ENCODE peak calls at places on chromosomes 3 and 15, in six cellular contexts. W is ovary, X is HCT116, A is pancreas, P is neural progenitor cell, B is sigmoid colon. E is an unnamed sample.

GRCh38 chr3:188389711-188390346 is 235.9 kb downstream of the LPP start:
- DNase-seq in W (no peak), X (no peak), A (no peak), P (no peak), B (peak; percentile 73), E (no peak)

GRCh38 chr15:77187751-77188464 is 117.0 kb upstream of the TSPAN3 start:
- DNase-seq in W (peak; percentile 30), X (no peak), A (no peak), P (no peak), B (no peak), E (no peak)

GRCh38 chr15:85306946-85307686 is 73.3 kb upstream of the AKAP13 start:
- DNase-seq in W (no peak), X (no peak), A (peak; percentile 71), P (no peak), B (no peak), E (no peak)

GRCh38 chr3:20669675-20670074 is 483.7 kb upstream of the SGO1 start:
- DNase-seq in W (no peak), X (no peak), A (no peak), P (no peak), B (no peak), E (no peak)

GRCh38 chr3:146189519-146190173 is 28.7 kb upstream of the PLOD2 start:
- DNase-seq in W (peak; percentile 18), X (peak; percentile 47), A (peak; percentile 38), P (peak; percentile 71), B (peak; percentile 63), E (no peak)

GRCh38 chr15:80120636-80121035 is 32.2 kb upstream of the FAH start:
- DNase-seq in W (no peak), X (no peak), A (no peak), P (no peak), B (no peak), E (no peak)

GRCh38 chr15:89057506-89058133 is 30.6 kb upstream of the ABHD2 start:
- DNase-seq in W (peak; percentile 84), X (peak; percentile 45), A (peak; percentile 88), P (peak; percentile 82), B (peak; percentile 91), E (no peak)

GRCh38 chr3:139721370-139721769 is 43.6 kb upstream of the NMNAT3 start:
- DNase-seq in W (no peak), X (no peak), A (no peak), P (no peak), B (no peak), E (no peak)

GRCh38 chr3:14358426-14359211 is 43.8 kb upstream of the SLC6A6 start:
- DNase-seq in W (peak; percentile 86), X (no peak), A (peak; percentile 25), P (peak; percentile 66), B (peak; percentile 89), E (no peak)

GRCh38 chr3:24678441-24678865 is 183.8 kb upstream of the THRB start:
- DNase-seq in W (no peak), X (no peak), A (no peak), P (no peak), B (no peak), E (peak; percentile 74)

GRCh38 chr15:65789759-65790158 is 2.3 kb downstream of the DENND4A start:
- DNase-seq in W (no peak), X (no peak), A (no peak), P (no peak), B (no peak), E (no peak)

GRCh38 chr15:92819312-92820232 is 80.6 kb upstream of the CHD2 start:
- DNase-seq in W (no peak), X (no peak), A (no peak), P (no peak), B (no peak), E (no peak)

GRCh38 chr15:77966540-77967290 is 110.8 kb downstream of the TBC1D2B start:
- DNase-seq in W (no peak), X (peak; percentile 38), A (no peak), P (peak; percentile 62), B (peak; percentile 74), E (no peak)

GRCh38 chr3:149717391-149718056 is 34.8 kb downstream of the COMMD2 start:
- DNase-seq in W (peak; percentile 80), X (peak; percentile 65), A (peak; percentile 56), P (peak; percentile 77), B (peak; percentile 79), E (peak; percentile 16)

GRCh38 chr15:63094495-63094931 is 27.1 kb upstream of the LACTB start:
- DNase-seq in W (no peak), X (no peak), A (no peak), P (no peak), B (no peak), E (no peak)

DNA sequence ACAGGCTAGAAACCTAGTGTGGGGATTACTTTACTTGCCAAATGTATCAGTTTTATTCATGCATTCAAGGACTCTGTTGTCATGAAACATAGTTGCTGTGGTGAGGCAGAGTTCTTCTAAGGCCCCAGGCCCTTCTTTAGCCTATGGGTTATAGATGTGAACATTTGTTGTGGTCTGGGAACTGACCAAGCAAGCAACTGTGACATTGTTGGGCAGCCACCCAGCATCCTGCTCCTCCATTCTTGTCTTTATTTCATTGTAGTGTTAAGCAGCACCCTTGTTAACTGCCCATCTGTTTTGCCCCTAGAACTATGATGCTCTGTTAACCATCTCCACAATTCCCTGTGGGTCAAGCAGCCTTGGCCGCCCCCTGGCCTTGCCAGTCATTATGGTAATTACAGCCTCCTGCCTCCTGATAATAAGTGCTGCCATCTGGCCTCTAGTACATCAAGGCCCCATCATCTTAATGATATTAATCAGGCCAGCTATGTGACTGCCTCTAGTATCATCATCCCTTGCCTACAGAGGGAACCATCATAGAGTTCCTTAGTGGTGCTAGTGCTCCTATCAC is 12.2 kb upstream of the IFT57 start:
- DNase-seq in W (no peak), X (no peak), A (no peak), P (no peak), B (no peak), E (no peak)
- H3K27ac ChIP-seq in W (no peak overlapping the region), X (no peak overlapping the region), A (no peak overlapping the region), P (no peak overlapping the region), B (no peak overlapping the region), E (no peak overlapping the region)

GRCh38 chr3:171417813-171418212 is 42.4 kb downstream of the TNIK start:
- DNase-seq in W (no peak), X (no peak), A (no peak), P (no peak), B (peak; percentile 75), E (no peak)

GRCh38 chr3:171415070-171415469 is 45.1 kb downstream of the TNIK start:
- DNase-seq in W (no peak), X (no peak), A (no peak), P (no peak), B (no peak), E (peak; percentile 60)

GRCh38 chr3:171417137-171417536 is 43.1 kb downstream of the TNIK start:
- DNase-seq in W (no peak), X (no peak), A (no peak), P (no peak), B (no peak), E (no peak)

GRCh38 chr3:171416666-171417065 is 43.5 kb downstream of the TNIK start:
- DNase-seq in W (no peak), X (no peak), A (no peak), P (no peak), B (no peak), E (no peak)

DNA sequence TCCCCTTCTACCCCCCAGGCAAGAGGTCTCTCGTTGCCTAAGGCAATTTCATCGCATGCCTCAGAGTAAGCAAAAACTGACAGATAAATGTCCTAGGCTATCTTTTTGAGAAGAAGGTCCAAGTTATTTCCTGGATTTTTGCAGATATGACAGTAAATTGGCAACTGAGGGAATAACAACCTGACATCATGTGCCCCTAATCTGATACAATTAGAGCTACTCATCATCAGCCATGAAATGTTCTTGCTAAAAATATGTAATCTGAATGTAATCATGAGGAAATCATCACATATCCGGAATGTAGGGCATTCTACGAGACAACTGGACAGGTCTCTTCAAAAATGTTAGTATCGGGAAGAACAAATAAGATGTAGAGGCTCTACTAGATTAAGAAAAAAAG is 44.1 kb downstream of the TNIK start:
- DNase-seq in W (no peak), X (no peak), A (no peak), P (no peak), B (no peak), E (no peak)
- H3K27ac ChIP-seq in W (no peak overlapping the region), X (no peak overlapping the region), A (no peak overlapping the region), P (no peak overlapping the region), B (no peak overlapping the region), E (peak overlapping the region; percentile 69)

DNA sequence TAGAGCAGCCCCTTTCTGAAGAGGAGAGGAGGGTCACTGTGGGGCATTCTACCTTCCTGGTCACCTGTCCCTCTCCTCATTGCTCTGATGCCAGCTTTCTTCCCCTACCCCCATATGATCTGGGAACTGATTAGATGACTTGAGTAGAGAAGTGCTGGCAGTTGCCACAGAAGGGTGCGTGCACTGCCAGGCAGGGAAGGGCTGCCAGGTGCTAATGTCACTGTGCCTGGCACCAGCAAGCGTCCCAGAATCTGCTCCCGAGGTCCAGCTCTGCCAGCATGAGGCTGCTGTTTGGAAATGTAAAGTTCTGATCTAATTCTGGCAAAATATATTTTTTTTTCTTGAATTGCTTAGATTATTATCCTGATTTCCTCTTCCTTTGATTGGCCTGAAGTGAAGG is 52.8 kb downstream of the PPM1L start:
- DNase-seq in W (no peak), X (no peak), A (no peak), P (no peak), B (peak; percentile 64), E (no peak)
- H3K27ac ChIP-seq in W (no peak overlapping the region), X (no peak overlapping the region), A (no peak overlapping the region), P (no peak overlapping the region), B (peak overlapping the region; percentile 3), E (no peak overlapping the region)

DNA sequence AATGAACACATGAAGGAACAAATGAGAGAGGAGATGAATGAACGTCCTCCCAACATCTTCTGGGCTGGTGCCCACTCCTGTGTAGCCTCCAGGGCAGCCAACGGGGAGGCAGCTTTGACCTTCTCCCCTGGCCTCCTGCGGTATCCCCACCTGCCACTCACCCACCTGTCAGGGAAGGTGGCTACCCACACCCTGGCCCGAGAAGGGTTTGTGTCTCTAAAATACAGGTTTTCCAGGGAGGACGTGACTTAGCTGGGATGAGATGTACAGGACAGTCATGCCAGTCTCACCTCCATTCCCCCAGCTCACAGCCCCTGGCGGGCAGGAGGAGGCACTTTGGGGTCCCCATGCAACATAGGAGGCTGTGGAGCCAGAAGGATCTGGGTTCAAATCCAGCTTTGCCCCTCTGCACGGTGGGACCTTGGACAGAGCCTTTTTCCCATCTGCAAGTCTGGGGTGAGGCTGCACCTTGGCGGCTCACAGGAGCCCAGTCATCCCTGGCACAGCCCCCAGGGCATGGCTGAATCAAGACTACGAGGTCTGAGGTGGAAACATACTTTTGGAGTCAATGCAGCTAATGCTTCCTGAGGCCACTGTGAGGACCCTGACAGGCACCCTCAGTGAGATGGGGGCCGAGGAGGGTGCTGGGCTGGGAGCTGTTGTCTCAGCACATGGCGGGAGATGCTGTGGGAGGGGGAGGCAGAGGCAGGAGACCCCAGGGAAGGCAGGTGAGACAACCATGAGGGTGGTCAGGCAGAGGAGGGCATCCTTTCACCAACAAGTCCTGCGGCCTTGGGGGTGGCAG is 11.1 kb upstream of the PLXND1 start:
- DNase-seq in W (no peak), X (no peak), A (no peak), P (no peak), B (peak; percentile 55), E (no peak)
- H3K27ac ChIP-seq in W (no peak overlapping the region), X (no peak overlapping the region), A (no peak overlapping the region), P (no peak overlapping the region), B (peak overlapping the region; percentile 7), E (no peak overlapping the region)